ENCODE peak calls at places on chromosomes 6 and 20, in seven cellular contexts. One of them, this sample, is unnamed.

GRCh38 chr20:45359069-45359405 is 3.9 kb upstream of the SYS1 start:
- DNase-seq in mammary epithelial cell: peak; percentile 44
- DNase-seq in endodermal cell: no peak
- DNase-seq in colonic mucosa: no peak
- DNase-seq in MM.1S: no peak
- DNase-seq in fibroblast of lung: peak; percentile 81
- DNase-seq in NT2/D1: no peak
- DNase-seq in this sample: no peak

GRCh38 chr20:64024141-64024990 is 11.6 kb upstream of the C20orf204 start:
- DNase-seq in mammary epithelial cell: no peak
- DNase-seq in endodermal cell: peak; percentile 36
- DNase-seq in colonic mucosa: peak; percentile 55
- DNase-seq in MM.1S: no peak
- DNase-seq in fibroblast of lung: no peak
- DNase-seq in NT2/D1: no peak
- DNase-seq in this sample: no peak

GRCh38 chr20:16444056-16444777 is 129.0 kb downstream of the KIF16B start:
- DNase-seq in mammary epithelial cell: no peak
- DNase-seq in endodermal cell: no peak
- DNase-seq in colonic mucosa: no peak
- DNase-seq in MM.1S: no peak
- DNase-seq in fibroblast of lung: no peak
- DNase-seq in NT2/D1: no peak
- DNase-seq in this sample: no peak

GRCh38 chr20:62177307-62177706 is 5.5 kb upstream of the MTG2 start:
- DNase-seq in mammary epithelial cell: no peak
- DNase-seq in endodermal cell: no peak
- DNase-seq in colonic mucosa: no peak
- DNase-seq in MM.1S: no peak
- DNase-seq in fibroblast of lung: no peak
- DNase-seq in NT2/D1: no peak
- DNase-seq in this sample: no peak

GRCh38 chr6:137892271-137892708 is 25.2 kb downstream of the TNFAIP3 start:
- DNase-seq in mammary epithelial cell: peak; percentile 72
- DNase-seq in endodermal cell: no peak
- DNase-seq in colonic mucosa: no peak
- DNase-seq in MM.1S: peak; percentile 69
- DNase-seq in fibroblast of lung: peak; percentile 92
- DNase-seq in NT2/D1: no peak
- DNase-seq in this sample: no peak

GRCh38 chr6:159102373-159103160 is 57.8 kb upstream of the TAGAP start:
- DNase-seq in mammary epithelial cell: no peak
- DNase-seq in endodermal cell: peak; percentile 24
- DNase-seq in colonic mucosa: peak; percentile 5
- DNase-seq in MM.1S: no peak
- DNase-seq in fibroblast of lung: no peak
- DNase-seq in NT2/D1: no peak
- DNase-seq in this sample: no peak

GRCh38 chr6:38264605-38265004 is 375.1 kb downstream of the BTBD9 start:
- DNase-seq in mammary epithelial cell: no peak
- DNase-seq in endodermal cell: peak; percentile 75
- DNase-seq in colonic mucosa: no peak
- DNase-seq in MM.1S: no peak
- DNase-seq in fibroblast of lung: peak; percentile 30
- DNase-seq in NT2/D1: no peak
- DNase-seq in this sample: peak; percentile 60

GRCh38 chr20:16974080-16974854 is 226.1 kb downstream of the OTOR start:
- DNase-seq in mammary epithelial cell: no peak
- DNase-seq in endodermal cell: no peak
- DNase-seq in colonic mucosa: no peak
- DNase-seq in MM.1S: no peak
- DNase-seq in fibroblast of lung: no peak
- DNase-seq in NT2/D1: no peak
- DNase-seq in this sample: no peak

GRCh38 chr6:43494321-43494720 is 15.8 kb downstream of the LRRC73 start:
- DNase-seq in mammary epithelial cell: no peak
- DNase-seq in endodermal cell: no peak
- DNase-seq in colonic mucosa: no peak
- DNase-seq in MM.1S: no peak
- DNase-seq in fibroblast of lung: no peak
- DNase-seq in NT2/D1: no peak
- DNase-seq in this sample: no peak

GRCh38 chr20:51185861-51186260 is 163.0 kb upstream of the KCNG1 start:
- DNase-seq in mammary epithelial cell: no peak
- DNase-seq in endodermal cell: no peak
- DNase-seq in colonic mucosa: no peak
- DNase-seq in MM.1S: no peak
- DNase-seq in fibroblast of lung: no peak
- DNase-seq in NT2/D1: no peak
- DNase-seq in this sample: no peak

GRCh38 chr6:20655317-20655716 is 121.1 kb downstream of the CDKAL1 start:
- DNase-seq in mammary epithelial cell: peak; percentile 16
- DNase-seq in endodermal cell: no peak
- DNase-seq in colonic mucosa: no peak
- DNase-seq in MM.1S: no peak
- DNase-seq in fibroblast of lung: no peak
- DNase-seq in NT2/D1: no peak
- DNase-seq in this sample: no peak

GRCh38 chr6:134729590-134729989 is 220.3 kb downstream of the ALDH8A1 start:
- DNase-seq in mammary epithelial cell: no peak
- DNase-seq in endodermal cell: no peak
- DNase-seq in colonic mucosa: no peak
- DNase-seq in MM.1S: no peak
- DNase-seq in fibroblast of lung: peak; percentile 77
- DNase-seq in NT2/D1: no peak
- DNase-seq in this sample: no peak

GRCh38 chr20:62219101-62219991 is 732 bp downstream of the HRH3 start:
- DNase-seq in mammary epithelial cell: peak; percentile 19
- DNase-seq in endodermal cell: peak; percentile 69
- DNase-seq in colonic mucosa: no peak
- DNase-seq in MM.1S: no peak
- DNase-seq in fibroblast of lung: no peak
- DNase-seq in NT2/D1: no peak
- DNase-seq in this sample: peak; percentile 82

DNA sequence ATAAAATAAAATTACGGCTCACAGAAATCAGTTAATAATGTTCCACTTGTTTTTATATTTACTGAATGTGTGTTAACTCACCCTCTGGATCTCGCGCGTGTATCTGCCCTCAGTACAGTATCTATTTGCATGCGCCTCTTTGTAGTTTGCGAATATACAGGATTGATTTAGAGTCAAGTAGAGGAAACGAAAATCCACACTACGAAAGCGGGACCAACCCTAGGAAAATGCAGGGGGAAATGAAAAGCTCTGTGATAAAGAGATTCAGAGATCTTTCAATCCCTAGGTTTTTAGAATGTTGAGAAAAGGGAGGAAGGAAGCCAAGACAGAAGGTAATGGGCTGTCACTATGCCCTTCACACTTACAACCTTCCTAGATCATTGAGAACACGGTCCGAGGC is 928 bp upstream of the FUT9 start:
- DNase-seq in mammary epithelial cell: no peak
- DNase-seq in endodermal cell: no peak
- DNase-seq in colonic mucosa: no peak
- DNase-seq in MM.1S: no peak
- DNase-seq in fibroblast of lung: no peak
- DNase-seq in NT2/D1: no peak
- DNase-seq in this sample: no peak
- H3K9ac ChIP-seq in mammary epithelial cell: no peak overlapping the region
- H3K9ac ChIP-seq in endodermal cell: peak overlapping the region; percentile 41
- H3K9ac ChIP-seq in colonic mucosa: no peak overlapping the region
- H3K9ac ChIP-seq in MM.1S: peak overlapping the region; percentile 59
- H3K9ac ChIP-seq in fibroblast of lung: no peak overlapping the region
- H3K9ac ChIP-seq in NT2/D1: peak overlapping the region; percentile 74
- H3K9ac ChIP-seq in this sample: peak overlapping the region; percentile 0

DNA sequence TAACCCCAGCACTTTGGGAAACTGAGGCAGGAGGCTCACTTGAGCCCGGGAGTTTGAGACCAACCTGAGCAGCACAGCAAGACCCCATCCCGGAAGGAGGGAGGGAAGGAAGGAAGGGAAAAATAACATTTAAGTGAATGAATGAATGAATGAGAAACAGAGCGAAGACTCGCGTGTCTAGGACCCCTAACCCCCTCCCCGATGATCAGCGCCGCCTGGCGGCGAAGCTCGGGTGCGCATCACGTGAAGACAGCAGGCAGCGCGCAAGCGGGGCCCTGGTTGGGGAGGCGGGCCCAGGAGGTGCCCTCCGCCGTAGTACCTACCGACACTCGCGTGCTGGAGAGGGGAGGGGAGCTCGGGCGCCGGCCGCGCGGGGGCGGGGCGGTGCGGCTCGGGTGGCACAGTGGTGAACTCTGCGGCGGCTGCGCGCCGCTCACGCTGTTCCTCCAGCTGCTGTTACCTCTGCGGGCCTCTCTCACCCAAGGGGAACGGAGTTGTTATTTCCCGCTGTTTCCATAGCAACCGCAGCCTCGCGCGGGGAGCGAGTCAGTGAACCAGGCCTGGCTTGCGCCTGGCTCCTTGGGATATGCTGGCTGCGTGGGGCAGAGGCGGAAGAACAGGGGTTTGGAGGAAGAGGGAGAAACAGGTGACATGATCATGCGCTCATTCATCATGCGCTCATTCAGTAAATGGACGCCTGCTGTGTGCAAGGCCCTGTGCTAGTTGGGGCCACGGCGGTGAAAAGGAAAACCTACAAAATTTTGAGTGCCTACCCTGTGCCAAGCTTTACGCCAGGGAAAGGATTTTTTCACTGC is 2.0 kb upstream of the DCDC2 start:
- DNase-seq in mammary epithelial cell: peak; percentile 74
- DNase-seq in endodermal cell: peak; percentile 97
- DNase-seq in colonic mucosa: peak; percentile 87
- DNase-seq in MM.1S: peak; percentile 94
- DNase-seq in fibroblast of lung: peak; percentile 80
- DNase-seq in NT2/D1: peak; percentile 47
- DNase-seq in this sample: peak; percentile 88
- H3K9ac ChIP-seq in mammary epithelial cell: peak overlapping the region; percentile 9
- H3K9ac ChIP-seq in endodermal cell: peak overlapping the region; percentile 75
- H3K9ac ChIP-seq in colonic mucosa: no peak overlapping the region
- H3K9ac ChIP-seq in MM.1S: peak overlapping the region; percentile 83
- H3K9ac ChIP-seq in fibroblast of lung: peak overlapping the region; percentile 46
- H3K9ac ChIP-seq in NT2/D1: peak overlapping the region; percentile 57
- H3K9ac ChIP-seq in this sample: no peak overlapping the region

DNA sequence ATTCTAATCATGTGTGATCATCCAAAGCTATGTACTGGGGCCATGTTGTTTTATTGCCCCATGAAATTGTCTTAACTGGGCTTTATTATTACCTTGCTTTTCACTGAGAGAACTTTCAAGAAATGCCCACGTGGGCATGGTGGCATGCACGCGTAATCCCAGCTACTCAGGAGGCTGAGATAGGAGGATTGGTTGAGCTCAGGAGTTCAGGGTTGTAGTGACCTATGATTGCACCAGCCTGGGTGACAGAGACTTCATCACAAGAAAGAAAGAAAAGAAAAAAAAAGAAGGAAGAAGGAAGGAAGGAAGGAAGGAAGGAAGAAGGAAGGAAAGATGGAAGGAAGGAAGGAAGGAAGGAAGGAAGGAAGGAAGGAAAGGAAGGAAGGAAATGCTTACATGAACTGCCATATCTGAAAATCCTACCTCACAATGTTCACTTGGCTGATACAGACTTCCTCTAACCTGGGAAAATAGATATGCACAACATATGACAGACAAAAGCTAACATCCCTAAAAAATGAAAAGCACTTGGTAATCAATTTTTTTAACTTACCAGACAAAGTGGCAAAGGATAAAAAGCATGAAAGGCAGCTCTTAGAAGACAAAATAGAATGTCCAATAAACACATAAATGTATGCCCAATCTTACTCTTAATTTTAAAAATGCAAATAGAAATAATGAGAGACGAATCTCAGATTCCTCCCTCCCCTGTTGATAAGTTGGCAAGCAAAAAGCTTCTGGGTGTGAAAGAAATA is 25.5 kb upstream of the TMEM244 start:
- DNase-seq in mammary epithelial cell: no peak
- DNase-seq in endodermal cell: no peak
- DNase-seq in colonic mucosa: no peak
- DNase-seq in MM.1S: no peak
- DNase-seq in fibroblast of lung: no peak
- DNase-seq in NT2/D1: no peak
- DNase-seq in this sample: no peak
- H3K9ac ChIP-seq in mammary epithelial cell: no peak overlapping the region
- H3K9ac ChIP-seq in endodermal cell: no peak overlapping the region
- H3K9ac ChIP-seq in colonic mucosa: no peak overlapping the region
- H3K9ac ChIP-seq in MM.1S: no peak overlapping the region
- H3K9ac ChIP-seq in fibroblast of lung: no peak overlapping the region
- H3K9ac ChIP-seq in NT2/D1: no peak overlapping the region
- H3K9ac ChIP-seq in this sample: no peak overlapping the region

GRCh38 chr6:88166493-88166900 is 350 bp upstream of the CNR1 start:
- DNase-seq in mammary epithelial cell: no peak
- DNase-seq in endodermal cell: peak; percentile 82
- DNase-seq in colonic mucosa: peak; percentile 24
- DNase-seq in MM.1S: no peak
- DNase-seq in fibroblast of lung: no peak
- DNase-seq in NT2/D1: no peak
- DNase-seq in this sample: no peak

GRCh38 chr6:88167625-88167937 is 1.4 kb upstream of the CNR1 start:
- DNase-seq in mammary epithelial cell: no peak
- DNase-seq in endodermal cell: no peak
- DNase-seq in colonic mucosa: no peak
- DNase-seq in MM.1S: no peak
- DNase-seq in fibroblast of lung: no peak
- DNase-seq in NT2/D1: no peak
- DNase-seq in this sample: peak; percentile 18

GRCh38 chr6:88168362-88168761 is 2.2 kb upstream of the CNR1 start:
- DNase-seq in mammary epithelial cell: no peak
- DNase-seq in endodermal cell: no peak
- DNase-seq in colonic mucosa: no peak
- DNase-seq in MM.1S: no peak
- DNase-seq in fibroblast of lung: no peak
- DNase-seq in NT2/D1: no peak
- DNase-seq in this sample: no peak

GRCh38 chr6:88165877-88166492 is at the start of gene CNR1:
- DNase-seq in mammary epithelial cell: peak; percentile 10
- DNase-seq in endodermal cell: peak; percentile 84
- DNase-seq in colonic mucosa: peak; percentile 81
- DNase-seq in MM.1S: peak; percentile 53
- DNase-seq in fibroblast of lung: peak; percentile 39
- DNase-seq in NT2/D1: no peak
- DNase-seq in this sample: peak; percentile 82

DNA sequence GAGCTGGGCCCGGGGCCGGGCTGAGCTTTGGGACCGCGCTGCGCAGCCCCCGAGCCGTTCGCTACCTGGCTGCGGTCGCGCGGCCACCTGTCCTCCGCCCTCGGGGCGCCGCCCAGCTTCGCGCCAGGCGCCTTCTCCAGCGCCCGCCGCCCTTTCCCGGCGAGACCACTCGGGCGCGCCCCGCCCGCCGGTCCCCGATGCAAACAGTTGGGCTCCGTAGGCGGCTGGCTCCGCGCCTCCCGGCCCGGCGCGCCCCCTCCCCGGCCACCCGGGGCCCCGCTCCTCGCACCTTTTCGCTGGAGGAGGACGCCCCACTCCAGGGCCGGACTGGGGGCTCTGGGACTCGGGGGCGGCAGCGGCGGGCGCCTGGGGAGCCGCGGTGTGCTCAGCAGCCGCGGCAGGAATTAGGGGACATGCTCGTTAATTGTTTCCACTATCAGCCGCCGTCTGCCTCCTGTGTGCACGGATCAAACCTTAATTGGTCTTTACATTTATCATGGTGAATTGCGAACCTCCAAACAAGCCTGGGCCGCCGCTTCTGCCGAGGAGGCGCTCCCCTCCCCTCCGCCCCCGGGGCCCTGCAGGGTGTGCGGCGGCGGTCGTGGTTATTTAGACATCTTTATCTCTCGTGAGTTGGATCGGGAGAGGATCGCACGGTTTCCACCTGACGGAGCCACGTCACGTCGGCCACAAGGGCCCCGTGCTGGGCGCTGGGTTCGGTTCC is 916 bp upstream of the CNR1 start:
- DNase-seq in mammary epithelial cell: no peak
- DNase-seq in endodermal cell: peak; percentile 76
- DNase-seq in colonic mucosa: no peak
- DNase-seq in MM.1S: no peak
- DNase-seq in fibroblast of lung: no peak
- DNase-seq in NT2/D1: no peak
- DNase-seq in this sample: peak; percentile 62
- H3K9ac ChIP-seq in mammary epithelial cell: no peak overlapping the region
- H3K9ac ChIP-seq in endodermal cell: no peak overlapping the region
- H3K9ac ChIP-seq in colonic mucosa: no peak overlapping the region
- H3K9ac ChIP-seq in MM.1S: no peak overlapping the region
- H3K9ac ChIP-seq in fibroblast of lung: no peak overlapping the region
- H3K9ac ChIP-seq in NT2/D1: peak overlapping the region; percentile 71
- H3K9ac ChIP-seq in this sample: no peak overlapping the region

This sample was measured in neural progenitor cell.